ENCODE peak calls at places on chromosomes 2 and 18, in four cellular contexts. Y is RCC 7860, E is SK-N-MC, N is germinal center. A is an unnamed sample.

GRCh38 chr2:20962939-20963543 is 80.8 kb downstream of the APOB start:
- DNase-seq in Y (peak), E (peak), N (peak), A (peak)

GRCh38 chr2:58215429-58215828 is 25.7 kb downstream of the FANCL start:
- DNase-seq in Y (no peak), E (no peak), N (no peak), A (no peak)

GRCh38 chr18:21255211-21255610 is 13.2 kb downstream of the GREB1L start:
- DNase-seq in Y (no peak), E (no peak), N (no peak), A (no peak)

GRCh38 chr2:227323818-227324217 is 1.2 kb upstream of the MFF start:
- DNase-seq in Y (no peak), E (no peak), N (no peak), A (no peak)

GRCh38 chr2:81283081-81283480 is 978.5 kb upstream of the LRRTM1 start:
- DNase-seq in Y (no peak), E (peak), N (no peak), A (no peak)

GRCh38 chr18:77320960-77321559 is 71.4 kb downstream of the GALR1 start:
- DNase-seq in Y (no peak), E (no peak), N (no peak), A (no peak)

GRCh38 chr18:73626221-73626620 is 521.4 kb downstream of the FBXO15 start:
- DNase-seq in Y (no peak), E (no peak), N (no peak), A (peak)

GRCh38 chr2:51265539-51265938 is 233.6 kb upstream of the NRXN1 start:
- DNase-seq in Y (no peak), E (no peak), N (no peak), A (no peak)

GRCh38 chr2:208807756-208808155 is 401.2 kb downstream of the PTH2R start:
- DNase-seq in Y (no peak), E (no peak), N (no peak), A (no peak)

GRCh38 chr2:120632796-120633646 is 102.6 kb upstream of the GLI2 start:
- DNase-seq in Y (no peak), E (no peak), N (no peak), A (no peak)

GRCh38 chr2:182866095-182866460 is 359 bp downstream of the FRZB start:
- DNase-seq in Y (no peak), E (no peak), N (peak), A (no peak)

GRCh38 chr18:76741346-76741745 is 81.0 kb upstream of the ZNF236 start:
- DNase-seq in Y (no peak), E (no peak), N (no peak), A (no peak)

GRCh38 chr2:195304310-195304709 is 352.7 kb upstream of the SLC39A10 start:
- DNase-seq in Y (no peak), E (no peak), N (no peak), A (no peak)

GRCh38 chr18:49613741-49614151 is 51.9 kb downstream of the LIPG start:
- DNase-seq in Y (peak), E (no peak), N (no peak), A (no peak)